ENCODE peak calls at places on chromosomes 7 and 10, in eight cellular contexts. E is esophagus squamous epithelium, R is uterus, C is HCT116, F is heart left ventricle, Z is IMR-90, B is ovary, W is adrenal gland. H is an unnamed sample.

GRCh38 chr7:112018305-112019030 is 187.7 kb downstream of the DOCK4 start:
- DNase-seq in Z (no peak), R (no peak), F (no peak), E (no peak), W (no peak), B (no peak), C (no peak), H (no peak)

GRCh38 chr10:127024655-127025054 is 119.4 kb downstream of the DOCK1 start:
- DNase-seq in B (peak; percentile 57), F (no peak), R (peak; percentile 70), E (no peak), Z (peak; percentile 45), W (no peak), C (no peak), H (no peak)

GRCh38 chr7:44898059-44898458 is 12.7 kb upstream of the PURB start:
- DNase-seq in W (no peak), F (no peak), Z (no peak), E (no peak), B (no peak), C (no peak), R (no peak), H (no peak)

GRCh38 chr10:122140477-122140902 is 130.6 kb upstream of the BTBD16 start:
- DNase-seq in W (no peak), R (peak; percentile 44), C (no peak), F (no peak), B (no peak), Z (peak; percentile 66), E (no peak), H (no peak)

GRCh38 chr7:128715079-128715478 is 24.1 kb upstream of the CALU start:
- DNase-seq in W (no peak), E (no peak), B (no peak), F (peak; percentile 25), Z (no peak), R (no peak), C (no peak), H (no peak)

GRCh38 chr7:1936531-1937251 is 266.6 kb downstream of the ELFN1 start:
- DNase-seq in C (no peak), E (no peak), R (no peak), Z (no peak), W (no peak), F (no peak), B (no peak), H (no peak)

GRCh38 chr10:60236869-60237524 is 152.7 kb downstream of the ANK3 start:
- DNase-seq in F (peak; percentile 57), R (no peak), E (peak; percentile 5), C (no peak), Z (no peak), W (peak; percentile 29), B (no peak), H (no peak)

GRCh38 chr7:32158076-32158475 is 87.9 kb upstream of the PDE1C start:
- DNase-seq in W (no peak), C (no peak), B (no peak), Z (no peak), R (no peak), F (peak; percentile 52), E (no peak), H (no peak)

GRCh38 chr10:124099603-124100002 is 6.2 kb upstream of the CHST15 start:
- DNase-seq in B (no peak), E (no peak), R (no peak), Z (no peak), F (no peak), C (no peak), W (no peak), H (no peak)

GRCh38 chr10:120282421-120282820 is 174.6 kb upstream of the PLPP4 start:
- DNase-seq in W (no peak), F (no peak), B (no peak), R (no peak), Z (no peak), C (no peak), E (no peak), H (no peak)

GRCh38 chr10:15884447-15884846 is 24.1 kb upstream of the MINDY3 start:
- DNase-seq in Z (no peak), R (no peak), F (no peak), B (no peak), C (no peak), W (no peak), E (no peak), H (no peak)

GRCh38 chr10:103192089-103192450 is 1.0 kb downstream of the NT5C2 start:
- DNase-seq in Z (no peak), W (no peak), B (no peak), R (no peak), C (no peak), F (no peak), E (no peak), H (no peak)

GRCh38 chr7:159038066-159038465 is 106.6 kb downstream of the VIPR2 start:
- DNase-seq in W (no peak), Z (no peak), R (no peak), F (no peak), E (no peak), B (no peak), C (no peak), H (no peak)

GRCh38 chr7:131529179-131529578 is 27.2 kb downstream of the PODXL start:
- DNase-seq in R (no peak), B (no peak), Z (no peak), E (no peak), F (no peak), W (no peak), C (no peak), H (no peak)

GRCh38 chr7:136874393-136875032 is 6.1 kb downstream of the CHRM2 start:
- DNase-seq in E (no peak), C (peak; percentile 2), W (no peak), F (no peak), Z (peak; percentile 73), B (no peak), R (no peak), H (no peak)

GRCh38 chr7:84982199-84982598 is 204.7 kb downstream of the SEMA3D start:
- DNase-seq in Z (no peak), B (no peak), R (no peak), W (no peak), E (no peak), C (no peak), F (no peak), H (no peak)

GRCh38 chr7:17233643-17234397 is 64.6 kb upstream of the AHR start:
- DNase-seq in R (no peak), Z (no peak), E (no peak), W (peak; percentile 22), B (no peak), C (no peak), F (no peak), H (no peak)
- TF ChIP-seq POLR2A in R (no peak), Z (no peak), E (no peak), W (no peak), B (no peak), C (no peak), F (no peak), H (no peak)

DNA sequence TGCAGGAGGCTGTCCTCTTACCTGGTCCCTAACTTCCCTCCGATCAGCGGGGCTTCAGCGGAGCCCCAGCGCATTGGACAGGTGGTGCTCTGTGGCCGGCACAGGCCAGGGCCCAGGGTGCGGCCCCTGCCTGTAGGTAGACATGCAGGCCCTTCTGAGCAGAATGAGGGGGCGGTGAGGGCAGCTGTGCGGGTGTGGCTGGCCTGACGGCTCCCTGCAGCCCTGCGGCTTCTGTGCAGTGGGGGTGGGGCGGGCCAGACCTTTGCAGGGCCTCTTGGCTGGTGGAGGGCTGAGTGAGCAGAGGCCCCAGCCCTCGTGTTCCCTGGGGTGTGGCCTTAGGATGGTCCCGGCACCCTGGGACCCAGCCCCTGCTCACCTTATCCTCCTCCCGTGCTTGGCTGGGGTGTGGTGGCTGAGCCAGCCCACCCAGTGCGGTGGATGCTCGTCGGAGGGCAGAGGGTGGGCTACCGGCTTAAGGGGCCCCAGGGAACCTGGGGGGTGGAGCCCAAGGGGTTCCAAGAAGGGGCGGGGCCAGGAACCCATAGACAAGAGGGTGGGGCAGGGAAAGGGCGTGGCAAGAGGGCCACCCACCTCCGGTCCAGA is 175.2 kb upstream of the TNRC18 start:
- DNase-seq in E (no peak), Z (no peak), C (no peak), B (peak; percentile 63), W (no peak), R (no peak), F (no peak), H (no peak)
- TF ChIP-seq POLR2A in E (no peak), Z (no peak), C (no peak), B (no peak), W (no peak), R (no peak), F (no peak), H (no peak)

GRCh38 chr7:50959560-50959959 is 176.9 kb upstream of the GRB10 start:
- DNase-seq in Z (no peak), E (no peak), C (no peak), W (no peak), B (no peak), R (no peak), F (no peak), H (no peak)

GRCh38 chr7:50956522-50957155 is 173.9 kb upstream of the GRB10 start:
- DNase-seq in W (no peak), R (no peak), E (no peak), F (no peak), Z (no peak), C (no peak), B (no peak), H (no peak)

GRCh38 chr7:50959991-50960390 is 177.3 kb upstream of the GRB10 start:
- DNase-seq in W (no peak), B (no peak), F (no peak), E (no peak), Z (no peak), C (no peak), R (no peak), H (no peak)

GRCh38 chr7:50957855-50958254 is 175.2 kb upstream of the GRB10 start:
- DNase-seq in C (no peak), Z (no peak), F (no peak), B (no peak), W (no peak), E (no peak), R (no peak), H (no peak)

GRCh38 chr7:50957427-50957826 is 174.7 kb upstream of the GRB10 start:
- DNase-seq in E (no peak), B (no peak), R (no peak), W (no peak), F (no peak), Z (no peak), C (no peak), H (no peak)
- TF ChIP-seq POLR2A in E (no peak), B (no peak), R (no peak), W (no peak), F (no peak), Z (no peak), C (no peak), H (no peak)

GRCh38 chr10:119028900-119029612 is 458 bp upstream of the NANOS1 start:
- DNase-seq in E (peak; percentile 25), F (peak; percentile 92), C (peak; percentile 85), R (peak; percentile 84), Z (peak; percentile 81), W (peak; percentile 92), B (peak; percentile 81), H (peak; percentile 89)

GRCh38 chr10:119026301-119027110 is 3.0 kb upstream of the NANOS1 start:
- DNase-seq in Z (no peak), E (no peak), C (no peak), B (no peak), F (no peak), W (no peak), R (no peak), H (no peak)

GRCh38 chr10:119030421-119031250 is 1.1 kb downstream of the NANOS1 start:
- DNase-seq in C (peak; percentile 64), F (peak; percentile 41), E (no peak), W (peak; percentile 41), R (no peak), B (no peak), Z (peak; percentile 47), H (no peak)

GRCh38 chr10:119031496-119032059 is 2.1 kb downstream of the NANOS1 start:
- DNase-seq in C (no peak), W (no peak), F (no peak), Z (peak; percentile 43), E (no peak), R (no peak), B (no peak), H (no peak)

GRCh38 chr10:119029613-119030420 is at the start of gene NANOS1:
- DNase-seq in E (no peak), W (peak; percentile 44), B (no peak), Z (peak; percentile 21), F (peak; percentile 26), C (no peak), R (no peak), H (no peak)
- TF ChIP-seq POLR2A in E (no peak), W (peak; percentile 89), B (no peak), Z (peak; percentile 47), F (no peak), C (peak; percentile 75), R (peak; percentile 37), H (no peak)